ENCODE peak calls at places on chromosomes 2 and 18, in nine cellular contexts. T, S, U, N, V, O, L, A and E are unnamed samples.

GRCh38 chr2:36335597-36335996 is 20.0 kb upstream of the CRIM1 start:
- DNase-seq in L (no peak), A (no peak), T (no peak), V (no peak), U (no peak), O (no peak), N (no peak), S (no peak), E (no peak)

GRCh38 chr2:121095257-121096080 is 189.5 kb downstream of the TFCP2L1 start:
- DNase-seq in A (peak; percentile 45), N (peak; percentile 79), T (no peak), L (peak; percentile 35), V (no peak), O (peak; percentile 77), S (no peak), U (peak; percentile 86), E (peak; percentile 77)

GRCh38 chr2:95270541-95271081 is 3.6 kb upstream of the PROM2 start:
- DNase-seq in A (no peak), T (no peak), U (no peak), L (no peak), N (no peak), O (no peak), S (no peak), V (no peak), E (no peak)

GRCh38 chr18:40874233-40874632 is 1080.8 kb upstream of the PIK3C3 start:
- DNase-seq in O (no peak), V (no peak), L (no peak), U (no peak), T (no peak), A (peak; percentile 25), N (no peak), S (no peak), E (no peak)

GRCh38 chr18:63199743-63200241 is 119.8 kb downstream of the BCL2 start:
- DNase-seq in N (no peak), T (no peak), O (no peak), S (peak; percentile 47), V (no peak), L (no peak), A (no peak), U (no peak), E (no peak)

GRCh38 chr2:18980104-18980777 is 378.2 kb downstream of the OSR1 start:
- DNase-seq in V (no peak), A (no peak), S (no peak), L (no peak), N (no peak), O (no peak), U (no peak), T (no peak), E (no peak)

GRCh38 chr2:20796374-20796791 is 26.5 kb downstream of the LDAH start:
- DNase-seq in O (no peak), S (no peak), T (no peak), V (no peak), A (no peak), L (peak; percentile 41), U (peak; percentile 42), N (no peak), E (peak; percentile 35)

GRCh38 chr2:21856638-21857037 is 732.9 kb downstream of the TDRD15 start:
- DNase-seq in N (no peak), U (no peak), V (no peak), S (no peak), A (no peak), L (no peak), T (no peak), O (no peak), E (no peak)

GRCh38 chr2:187312734-187313282 is 135.2 kb downstream of the CALCRL start:
- DNase-seq in N (no peak), V (no peak), A (no peak), L (no peak), T (no peak), U (no peak), S (no peak), O (no peak), E (no peak)

GRCh38 chr18:77132369-77133050 is at the start of gene MBP:
- DNase-seq in N (no peak), O (peak; percentile 83), L (peak; percentile 37), V (no peak), T (peak; percentile 68), A (no peak), U (peak; percentile 92), S (peak; percentile 74), E (peak; percentile 83)

GRCh38 chr2:55720417-55720816 is 26.8 kb upstream of the PNPT1 start:
- DNase-seq in N (no peak), V (no peak), S (no peak), O (no peak), U (no peak), L (no peak), A (no peak), T (no peak), E (no peak)

GRCh38 chr18:4672152-4672551 is 217.0 kb upstream of the DLGAP1 start:
- DNase-seq in N (no peak), L (no peak), S (no peak), V (peak; percentile 9), T (peak; percentile 3), O (no peak), U (no peak), A (no peak), E (no peak)

GRCh38 chr18:1999387-1999786 is 571.9 kb downstream of the METTL4 start:
- DNase-seq in N (no peak), S (no peak), U (no peak), O (no peak), T (no peak), V (no peak), A (no peak), L (no peak), E (no peak)

GRCh38 chr18:23115683-23116096 is 19.6 kb upstream of the CABLES1 start:
- DNase-seq in U (peak; percentile 81), N (peak; percentile 58), S (no peak), L (no peak), T (no peak), O (no peak), A (peak; percentile 91), V (no peak), E (no peak)

DNA sequence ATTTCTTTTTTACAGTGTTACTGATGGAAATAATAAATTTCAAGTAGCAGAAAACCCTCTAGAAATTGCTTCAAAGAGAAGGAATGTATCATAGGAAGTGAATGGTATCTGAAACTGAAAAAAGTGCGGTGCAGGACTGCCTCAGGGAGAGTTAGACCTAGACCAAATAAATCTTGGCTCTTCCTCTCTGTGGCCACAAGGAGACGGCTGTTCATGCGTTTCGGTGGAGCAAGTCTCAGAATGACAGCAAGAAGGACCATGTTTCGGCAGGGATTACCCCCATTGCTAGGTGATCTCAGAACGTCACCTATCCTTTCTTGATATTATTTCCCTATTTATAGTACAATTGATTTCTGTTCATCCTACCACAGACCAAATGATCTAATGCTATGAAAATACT is 522.3 kb downstream of the SOX11 start:
- DNase-seq in T (peak; percentile 51), A (no peak), U (no peak), N (no peak), V (no peak), S (no peak), L (no peak), O (no peak), E (no peak)
- H3K27ac ChIP-seq in T (no peak overlapping the region), A (no peak overlapping the region), U (no peak overlapping the region), N (no peak overlapping the region), V (no peak overlapping the region), S (no peak overlapping the region), L (no peak overlapping the region), O (no peak overlapping the region), E (no peak overlapping the region)

DNA sequence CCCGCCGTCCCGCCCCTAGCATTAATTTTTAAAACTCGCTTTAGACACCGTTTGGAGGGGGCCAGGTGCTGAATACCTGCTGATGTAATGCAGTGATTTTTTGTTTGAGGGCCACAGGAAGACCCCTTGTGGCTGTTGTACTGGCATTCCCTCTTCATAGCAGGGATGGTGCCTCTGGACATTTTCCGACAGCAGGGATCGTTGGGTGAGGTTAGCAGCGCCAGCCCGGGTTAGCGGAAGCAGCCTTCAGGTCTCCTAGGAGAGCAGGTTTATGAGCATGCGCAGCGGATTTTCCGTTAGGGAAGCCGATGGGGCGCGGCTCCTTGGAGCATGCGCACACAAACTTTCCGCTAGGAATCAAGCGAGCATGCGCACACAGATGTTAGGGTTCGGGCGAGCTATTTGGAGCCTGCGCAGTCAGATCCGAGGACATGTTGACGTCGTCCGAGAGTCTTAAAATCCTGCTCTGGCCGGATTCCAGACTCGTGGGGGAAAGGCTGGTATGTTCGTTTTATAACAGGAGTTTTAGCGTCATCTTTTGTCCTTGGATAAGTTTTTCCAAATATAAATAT is 17.2 kb upstream of the C2orf74 start:
- DNase-seq in L (peak; percentile 93), U (peak; percentile 99), S (peak; percentile 91), O (peak; percentile 96), A (peak; percentile 100), V (peak; percentile 99), T (peak; percentile 99), N (peak; percentile 99), E (peak; percentile 95)
- TF ChIP-seq CTCF in L (no peak), U (no peak), S (no peak), O (no peak), A (no peak), V (no peak), T (no peak), N (no peak), E (no peak)

DNA sequence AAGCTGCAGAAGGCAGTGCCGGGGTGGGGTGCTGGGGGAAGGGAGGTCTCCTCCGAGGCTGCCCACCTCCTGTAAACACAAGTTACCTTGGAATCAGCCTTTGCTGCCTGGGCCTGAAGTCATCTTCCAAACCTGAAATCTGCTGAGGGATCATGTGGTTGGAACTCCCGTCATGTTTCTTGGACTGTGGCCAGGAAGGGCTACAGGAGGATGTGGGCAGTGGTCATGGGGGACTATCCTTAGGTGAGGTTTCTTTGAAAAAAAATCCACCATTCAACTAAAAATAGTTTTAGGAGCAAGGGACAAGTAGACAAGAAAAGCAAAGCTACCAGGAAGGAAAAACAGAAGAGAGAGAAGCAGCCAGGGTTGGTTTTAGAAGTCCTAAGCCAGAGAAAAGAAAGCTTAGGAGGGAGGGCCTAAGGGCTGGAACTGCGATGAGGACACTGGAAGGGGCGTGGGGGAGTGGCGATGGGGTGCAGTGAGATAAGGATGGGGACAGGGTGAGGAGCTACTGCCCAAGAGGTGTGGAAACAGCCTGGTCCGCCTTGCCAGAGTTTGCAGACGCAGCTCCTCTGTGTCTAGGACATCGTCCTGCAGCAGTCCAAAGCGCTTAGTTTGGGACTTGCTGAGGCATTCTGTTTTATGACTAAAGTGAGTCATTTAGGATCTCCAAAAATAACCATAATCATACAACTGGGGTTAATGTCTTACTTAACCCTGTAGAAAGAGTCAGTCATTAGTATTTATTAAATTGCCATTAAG is 74.5 kb downstream of the CDK15 start:
- DNase-seq in A (no peak), O (no peak), U (peak; percentile 35), T (no peak), L (no peak), N (no peak), S (no peak), V (no peak), E (peak; percentile 53)
- H3K27ac ChIP-seq in A (no peak overlapping the region), O (no peak overlapping the region), U (peak overlapping the region; percentile 63), T (no peak overlapping the region), L (no peak overlapping the region), N (no peak overlapping the region), S (no peak overlapping the region), V (no peak overlapping the region), E (peak overlapping the region; percentile 65)

DNA sequence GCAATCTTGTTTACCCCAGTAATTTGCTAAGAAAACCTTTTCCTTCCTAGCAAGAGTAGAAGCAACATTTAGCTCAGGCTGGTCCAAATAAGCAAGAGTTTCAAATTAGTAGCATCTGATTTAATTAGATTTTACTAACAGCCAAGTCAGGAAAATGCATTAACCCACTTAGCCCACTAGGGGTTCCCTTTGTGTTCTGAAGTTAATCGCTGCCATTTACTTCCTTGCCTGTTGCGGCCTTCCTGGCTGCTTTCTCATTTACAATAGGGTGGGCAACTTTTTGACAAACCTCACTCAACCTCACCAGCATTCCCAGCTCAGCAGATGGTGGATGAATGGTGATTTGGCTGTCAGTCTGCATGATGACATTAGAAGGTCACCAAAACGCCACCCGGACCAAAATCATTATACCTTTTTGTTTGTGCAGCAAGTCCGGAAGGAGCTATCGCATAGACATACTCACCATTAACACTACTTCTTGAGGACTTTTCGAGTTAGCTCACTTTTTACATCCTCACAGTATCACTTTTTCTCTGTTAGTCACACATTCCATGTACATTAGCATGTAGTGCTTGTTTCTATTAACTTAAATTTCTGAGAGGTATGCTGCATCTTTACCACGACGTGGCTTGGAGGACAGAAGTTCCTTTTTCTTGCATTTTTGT is 101.5 kb upstream of the SETBP1 start:
- DNase-seq in L (no peak), A (no peak), U (peak; percentile 29), N (peak; percentile 6), V (no peak), T (peak; percentile 25), S (no peak), O (no peak), E (no peak)
- TF ChIP-seq CTCF in L (no peak), A (peak; percentile 43), U (peak; percentile 44), N (peak; percentile 27), V (peak; percentile 78), T (peak; percentile 70), S (peak; percentile 19), O (peak; percentile 35), E (peak; percentile 30)